ENCODE peak calls at places on chromosomes 1 and 21, in four cellular contexts. E, H, I and U are unnamed samples.

GRCh38 chr1:29703596-29703995 is 467.3 kb downstream of the PTPRU start:
- DNase-seq in H (peak; percentile 81), I (peak; percentile 61), E (no peak), U (peak; percentile 43)

GRCh38 chr1:163980391-163980790 is 578.6 kb upstream of the PBX1 start:
- DNase-seq in H (no peak), E (no peak), I (no peak), U (no peak)

GRCh38 chr1:238252033-238252802 is 361.5 kb upstream of the ZP4 start:
- DNase-seq in E (no peak), H (peak; percentile 41), I (no peak), U (peak; percentile 80)

GRCh38 chr1:46394872-46395465 is 852 bp downstream of the FAAH start:
- DNase-seq in H (no peak), E (no peak), I (no peak), U (no peak)

GRCh38 chr1:212518188-212518951 is 85.7 kb downstream of the NENF start:
- DNase-seq in I (no peak), H (peak; percentile 41), E (no peak), U (no peak)

GRCh38 chr1:204426035-204426436 is 14.4 kb upstream of the PPP1R15B start:
- DNase-seq in E (no peak), I (no peak), H (no peak), U (no peak)

GRCh38 chr1:145782166-145783099 is 41.5 kb downstream of the RNF115 start:
- DNase-seq in E (no peak), I (no peak), H (no peak), U (no peak)

GRCh38 chr1:108079550-108079949 is 114.6 kb upstream of the VAV3 start:
- DNase-seq in H (no peak), I (peak; percentile 93), E (no peak), U (peak; percentile 13)

GRCh38 chr1:29033829-29034466 is 89.8 kb downstream of the TMEM200B start:
- DNase-seq in I (peak; percentile 52), H (peak; percentile 61), E (peak; percentile 11), U (no peak)

GRCh38 chr1:78691995-78692747 is 42.5 kb downstream of the IFI44 start:
- DNase-seq in H (no peak), I (no peak), E (no peak), U (no peak)

GRCh38 chr1:29197590-29197924 is 15.9 kb upstream of the SRSF4 start:
- DNase-seq in E (no peak), H (peak; percentile 61), I (peak; percentile 58), U (peak; percentile 27)

GRCh38 chr1:205318231-205318991 is 3.1 kb downstream of the NUAK2 start:
- DNase-seq in I (no peak), H (no peak), E (no peak), U (no peak)

GRCh38 chr1:40218333-40218732 is 29.4 kb upstream of the TMCO2 start:
- DNase-seq in I (no peak), H (no peak), E (no peak), U (no peak)

GRCh38 chr1:43864111-43865045 is 69.2 kb upstream of the ARTN start:
- DNase-seq in I (peak; percentile 77), H (no peak), E (no peak), U (no peak)

GRCh38 chr1:42150626-42151025 is 2.6 kb upstream of the GUCA2B start:
- DNase-seq in H (no peak), E (no peak), I (no peak), U (no peak)

GRCh38 chr1:234108921-234109320 is 204.4 kb downstream of the SLC35F3 start:
- DNase-seq in E (no peak), I (no peak), H (no peak), U (no peak)

GRCh38 chr1:64540265-64540791 is 70.4 kb downstream of the CACHD1 start:
- DNase-seq in H (no peak), E (no peak), I (no peak), U (no peak)

GRCh38 chr1:65773391-65773790 is 19.3 kb upstream of the PDE4B start:
- DNase-seq in H (no peak), E (no peak), I (no peak), U (no peak)

GRCh38 chr1:92240034-92240433 is 22.3 kb downstream of the C1orf146 start:
- DNase-seq in E (no peak), H (no peak), I (no peak), U (no peak)

GRCh38 chr21:39087238-39087975 is 95.8 kb downstream of the PSMG1 start:
- DNase-seq in I (no peak), H (no peak), E (no peak), U (no peak)

GRCh38 chr1:223330462-223330861 is 33.5 kb downstream of the SUSD4 start:
- DNase-seq in I (no peak), E (no peak), H (no peak), U (no peak)

GRCh38 chr1:168613689-168614655 is 37.6 kb downstream of the XCL1 start:
- DNase-seq in I (no peak), E (no peak), H (peak; percentile 55), U (no peak)

GRCh38 chr1:115337633-115338456 is at the start of gene NGF:
- DNase-seq in I (no peak), H (peak; percentile 83), E (no peak), U (peak; percentile 73)

GRCh38 chr1:218401896-218402770 is 57.0 kb downstream of the TGFB2 start:
- DNase-seq in E (no peak), H (no peak), I (no peak), U (no peak)

GRCh38 chr1:96075704-96076455 is 645.7 kb upstream of the PTBP2 start:
- DNase-seq in H (no peak), E (no peak), I (no peak), U (no peak)

GRCh38 chr1:235295902-235296350 is 32.1 kb downstream of the ARID4B start:
- DNase-seq in H (no peak), E (no peak), I (no peak), U (no peak)

DNA sequence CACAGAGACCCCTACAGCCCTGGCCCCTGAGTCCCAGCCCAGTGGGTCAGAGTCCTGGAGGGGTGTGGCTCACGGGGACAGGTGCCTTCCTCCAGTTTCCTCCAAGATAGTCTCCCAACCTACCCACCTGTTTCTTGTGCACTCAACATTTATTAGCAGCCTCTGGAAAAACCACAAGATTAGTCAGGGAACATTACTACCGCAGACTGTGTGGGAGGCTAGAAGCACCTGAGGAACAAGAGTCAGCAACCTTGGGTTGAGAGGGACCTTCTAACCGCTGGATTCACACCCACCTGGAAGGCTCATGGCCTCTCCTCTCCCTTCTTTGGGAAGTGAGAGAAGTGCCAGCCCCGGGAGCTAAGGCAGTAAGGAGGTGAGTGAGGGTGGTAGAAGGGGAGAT is 22.5 kb upstream of the IKBKE start:
- DNase-seq in E (no peak), H (no peak), I (no peak), U (no peak)
- TF ChIP-seq USF1 in E (no peak), H (no peak), I (no peak), U (no peak)

DNA sequence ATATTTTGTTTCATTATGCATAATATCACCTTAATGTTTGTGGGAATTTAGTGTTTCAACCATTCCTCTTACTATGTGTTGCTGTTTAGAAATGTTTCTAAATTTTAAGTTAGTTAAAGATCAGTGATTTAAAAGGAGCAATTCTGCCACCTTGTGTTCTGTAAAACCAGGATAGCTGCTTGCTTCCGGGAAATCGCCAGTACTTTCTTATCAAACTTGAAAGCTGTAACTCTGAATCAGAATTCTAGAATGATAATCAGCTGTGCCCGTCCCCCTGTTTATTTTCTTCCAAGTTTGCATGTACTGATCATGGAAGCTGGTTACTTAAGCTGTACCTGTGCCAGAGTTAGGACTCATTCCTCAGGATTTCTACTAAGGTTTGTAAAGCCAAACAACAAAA is 656.4 kb downstream of the LTN1 start:
- DNase-seq in E (no peak), H (peak; percentile 22), I (no peak), U (no peak)
- TF ChIP-seq USF1 in E (no peak), H (no peak), I (no peak), U (no peak)

GRCh38 chr1:109400035-109400655 is 2.4 kb upstream of the SORT1 start:
- DNase-seq in E (no peak), I (no peak), H (no peak), U (no peak)

GRCh38 chr1:109397451-109398342 is at the start of gene SORT1:
- DNase-seq in H (peak; percentile 96), E (no peak), I (peak; percentile 93), U (peak; percentile 97)

GRCh38 chr1:109399326-109399957 is 1.7 kb upstream of the SORT1 start:
- DNase-seq in I (peak; percentile 54), H (peak; percentile 59), E (no peak), U (no peak)

GRCh38 chr1:109396971-109397370 is 747 bp downstream of the SORT1 start:
- DNase-seq in E (no peak), H (no peak), I (peak; percentile 33), U (no peak)

GRCh38 chr1:109398343-109399225 is 866 bp upstream of the SORT1 start:
- DNase-seq in H (no peak), I (no peak), E (no peak), U (no peak)
- TF ChIP-seq USF1 in H (no peak), I (no peak), E (no peak), U (no peak)

DNA sequence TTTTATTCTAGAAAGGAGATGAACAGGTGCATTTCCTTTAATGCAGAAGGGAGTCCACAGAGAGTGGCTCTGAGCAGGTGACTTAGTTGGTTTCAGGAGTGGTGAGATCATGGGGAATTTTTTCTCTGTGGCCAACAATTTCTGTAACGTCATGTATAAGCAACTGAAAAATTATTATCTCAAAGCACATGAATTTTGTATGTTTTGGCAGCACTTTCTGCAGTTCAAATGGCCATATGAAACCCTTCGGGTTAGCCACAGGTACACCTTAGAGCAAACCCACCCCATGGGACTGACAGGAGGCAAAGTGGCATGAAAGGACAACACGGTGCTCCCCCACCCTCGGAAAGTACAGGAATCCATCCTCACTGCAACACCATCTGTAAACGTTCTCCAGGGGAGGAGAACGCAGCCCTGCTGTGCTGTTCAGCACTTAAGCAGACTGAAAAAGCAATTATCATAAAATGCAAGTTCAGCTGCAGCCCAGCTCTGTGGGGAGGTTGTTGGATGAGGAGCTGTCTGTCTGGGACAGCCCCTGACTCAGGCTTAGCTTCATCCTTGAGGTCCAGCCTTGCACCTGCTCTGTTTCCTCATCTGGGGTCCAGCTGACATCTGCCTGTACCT is 55.8 kb upstream of the CLDN14 start:
- DNase-seq in E (peak; percentile 96), I (no peak), H (no peak), U (no peak)
- TF ChIP-seq USF1 in E (no peak), I (no peak), H (no peak), U (no peak)

DNA sequence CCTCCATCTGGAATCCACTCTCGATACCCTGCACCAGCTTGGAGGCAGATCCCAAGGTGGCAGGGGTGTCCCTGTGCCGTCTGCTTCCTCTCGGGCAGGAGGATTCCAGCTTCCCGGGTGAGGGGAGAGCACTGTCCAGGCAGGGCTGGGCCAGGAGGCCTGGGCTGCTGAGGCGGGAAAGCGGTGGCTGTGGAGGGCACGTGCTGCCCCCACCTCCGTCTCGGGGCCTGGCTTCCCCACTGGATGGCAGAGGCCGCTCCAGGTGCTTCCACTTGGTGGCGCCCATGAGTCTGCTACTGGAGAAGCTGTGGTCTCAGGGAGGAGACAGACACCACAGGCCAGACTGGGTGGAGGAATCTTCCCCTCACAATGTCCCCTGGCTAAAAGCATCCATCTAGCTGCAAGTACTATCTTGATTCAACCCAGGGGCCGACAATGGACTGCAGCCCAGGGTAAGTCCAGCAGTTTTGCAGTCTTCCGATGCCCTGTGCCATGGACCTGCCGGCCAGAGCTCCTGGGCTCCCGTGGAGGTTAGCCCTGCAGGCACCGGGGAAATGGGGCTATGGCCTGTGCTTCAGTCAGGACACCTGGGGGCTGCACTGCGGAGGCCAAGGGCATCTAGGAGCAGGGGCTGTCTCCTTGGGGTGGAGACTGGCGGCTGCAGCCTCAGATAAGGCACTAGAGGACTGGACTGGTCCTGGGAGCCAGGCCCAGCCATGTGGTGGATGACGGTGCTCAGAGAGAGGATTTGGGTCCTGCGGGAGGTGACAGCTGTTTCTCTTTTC is 41.3 kb upstream of the EIF4G3 start:
- DNase-seq in E (no peak), H (peak; percentile 77), I (peak; percentile 71), U (peak; percentile 93)
- TF ChIP-seq USF1 in E (no peak), H (no peak), I (no peak), U (peak; percentile 44)

GRCh38 chr1:160460683-160461287 is 60.4 kb downstream of the VANGL2 start:
- DNase-seq in E (no peak), I (no peak), H (no peak), U (no peak)
- TF ChIP-seq USF1 in E (no peak), I (no peak), H (no peak), U (no peak)